ENCODE peak calls at places on chromosomes 1 and 21, in four cellular contexts. X is stimulated activated CD8-positive, alpha-beta memory T cell treated with anti-CD3 and anti-CD28 coated beads, Interleukin-12 subunit alpha, Interleukin-12 subunit beta, amount 100 ng/mL, for 1 hour; D is midbrain; A is stimulated activated naive CD8-positive, alpha-beta T cell treated with anti-CD3 and anti-CD28 coated beads, Interleukin-15, amount 100 ng/mL, for 72 hours. V is an unnamed sample.

GRCh38 chr1:5994713-5995621 is 2.7 kb upstream of the NPHP4 start:
- DNase-seq in X (peak; percentile 37), D (no peak), A (peak; percentile 27), V (no peak)

GRCh38 chr1:193707271-193708015 is 521.0 kb upstream of the B3GALT2 start:
- DNase-seq in X (no peak), D (no peak), A (no peak), V (no peak)

GRCh38 chr21:36718951-36719501 is 20.1 kb downstream of the SIM2 start:
- DNase-seq in X (no peak), D (peak; percentile 47), A (no peak), V (peak; percentile 83)

GRCh38 chr1:243440406-243440805 is 184.6 kb downstream of the SDCCAG8 start:
- DNase-seq in X (no peak), D (no peak), A (no peak), V (no peak)

GRCh38 chr1:202259705-202260104 is 66.1 kb downstream of the LGR6 start:
- DNase-seq in X (no peak), D (no peak), A (no peak), V (no peak)

GRCh38 chr1:26833432-26834405 is 7.2 kb downstream of the ZDHHC18 start:
- DNase-seq in X (peak; percentile 83), D (no peak), A (peak; percentile 65), V (no peak)

GRCh38 chr1:165896277-165896676 is 68.9 kb downstream of the UCK2 start:
- DNase-seq in X (no peak), D (no peak), A (no peak), V (no peak)

GRCh38 chr1:158716335-158716734 is 4.2 kb downstream of the OR6K3 start:
- DNase-seq in X (no peak), D (no peak), A (no peak), V (no peak)

GRCh38 chr1:218366322-218367052 is 21.4 kb downstream of the TGFB2 start:
- DNase-seq in X (no peak), D (no peak), A (no peak), V (no peak)

GRCh38 chr1:170168263-170168662 is 22.5 kb downstream of the NTMT2 start:
- DNase-seq in X (no peak), D (no peak), A (no peak), V (no peak)

GRCh38 chr1:26790551-26790953 is 2.8 kb downstream of the PIGV start:
- DNase-seq in X (no peak), D (no peak), A (peak; percentile 43), V (no peak)